ENCODE peak calls at places on chromosome X, in ten cellular contexts. Z, G, D, T, K, P, O, V, L and Y are unnamed samples.

GRCh38 chrX:2679534-2680485 is 11.3 kb upstream of the CD99 start:
- DNase-seq in Z (no peak), G (peak; percentile 57), D (no peak), T (no peak), K (no peak), P (no peak), O (no peak), V (no peak), L (no peak), Y (no peak)

GRCh38 chrX:47239898-47240545 is 7.2 kb downstream of the USP11 start:
- DNase-seq in Z (no peak), G (no peak), D (no peak), T (no peak), K (no peak), P (no peak), O (no peak), V (no peak), L (no peak), Y (no peak)

GRCh38 chrX:141879616-141880015 is 24.1 kb upstream of the MAGEC1 start:
- DNase-seq in Z (no peak), G (no peak), D (no peak), T (no peak), K (peak; percentile 32), P (no peak), O (no peak), V (no peak), L (no peak), Y (no peak)

GRCh38 chrX:129945131-129945530 is 37.3 kb upstream of the BCORL1 start:
- DNase-seq in Z (no peak), G (no peak), D (no peak), T (no peak), K (peak; percentile 9), P (no peak), O (no peak), V (no peak), L (no peak), Y (no peak)

GRCh38 chrX:74249963-74250362 is 54.0 kb upstream of the ZCCHC13 start:
- DNase-seq in Z (no peak), G (peak; percentile 15), D (no peak), T (no peak), K (no peak), P (no peak), O (no peak), V (no peak), L (peak; percentile 55), Y (no peak)

GRCh38 chrX:154804957-154805695 is at the start of gene MPP1:
- DNase-seq in Z (peak; percentile 84), G (peak; percentile 86), D (peak; percentile 18), T (peak; percentile 65), K (peak; percentile 86), P (peak; percentile 68), O (peak; percentile 75), V (peak; percentile 36), L (peak; percentile 81), Y (peak; percentile 74)

GRCh38 chrX:29082558-29082957 is 495.3 kb downstream of the IL1RAPL1 start:
- DNase-seq in Z (no peak), G (no peak), D (no peak), T (no peak), K (no peak), P (no peak), O (no peak), V (peak; percentile 7), L (no peak), Y (no peak)

GRCh38 chrX:70292788-70293187 is 2.9 kb downstream of the KIF4A start:
- DNase-seq in Z (no peak), G (no peak), D (no peak), T (no peak), K (peak; percentile 7), P (no peak), O (no peak), V (no peak), L (no peak), Y (no peak)

GRCh38 chrX:13078739-13079444 is 34.5 kb upstream of the FAM9C start:
- DNase-seq in Z (peak; percentile 41), G (peak; percentile 57), D (no peak), T (no peak), K (no peak), P (no peak), O (peak; percentile 26), V (no peak), L (no peak), Y (no peak)

GRCh38 chrX:45200741-45201234 is at the start of gene DIPK2B:
- DNase-seq in Z (no peak), G (no peak), D (no peak), T (no peak), K (no peak), P (no peak), O (peak; percentile 17), V (no peak), L (no peak), Y (no peak)

GRCh38 chrX:150099316-150099715 is 161.0 kb upstream of the EOLA2 start:
- DNase-seq in Z (no peak), G (no peak), D (no peak), T (no peak), K (no peak), P (no peak), O (no peak), V (no peak), L (no peak), Y (no peak)

GRCh38 chrX:56762220-56762619 is 33.2 kb downstream of the NBDY start:
- DNase-seq in Z (no peak), G (no peak), D (no peak), T (no peak), K (no peak), P (no peak), O (no peak), V (no peak), L (no peak), Y (no peak)
- H3K27ac ChIP-seq in Z (no peak overlapping the region), G (no peak overlapping the region), D (no peak overlapping the region), T (no peak overlapping the region), K (no peak overlapping the region), P (peak overlapping the region; percentile 21), O (no peak overlapping the region), V (peak overlapping the region; percentile 90), L (no peak overlapping the region), Y (no peak overlapping the region)

GRCh38 chrX:155966876-155967275 is 30.6 kb upstream of the IL9R start:
- DNase-seq in Z (peak; percentile 9), G (peak; percentile 35), D (no peak), T (no peak), K (peak; percentile 59), P (no peak), O (no peak), V (peak; percentile 12), L (peak; percentile 2), Y (peak; percentile 35)
- TF ChIP-seq CTCF in Z (peak; percentile 36), G (peak; percentile 48), D (peak; percentile 17), T (peak; percentile 31), K (peak; percentile 83), P (peak; percentile 37), O (no peak), V (peak; percentile 88), L (no peak), Y (peak; percentile 41)

GRCh38 chrX:4710618-4711433 is 997.4 kb upstream of the PRKX start:
- DNase-seq in Z (no peak), G (peak; percentile 76), D (no peak), T (no peak), K (no peak), P (no peak), O (no peak), V (peak; percentile 16), L (no peak), Y (peak; percentile 5)
- H3K27ac ChIP-seq in Z (no peak overlapping the region), G (peak overlapping the region; percentile 93), D (no peak overlapping the region), T (no peak overlapping the region), K (no peak overlapping the region), P (no peak overlapping the region), O (no peak overlapping the region), V (no peak overlapping the region), L (no peak overlapping the region), Y (no peak overlapping the region)

DNA sequence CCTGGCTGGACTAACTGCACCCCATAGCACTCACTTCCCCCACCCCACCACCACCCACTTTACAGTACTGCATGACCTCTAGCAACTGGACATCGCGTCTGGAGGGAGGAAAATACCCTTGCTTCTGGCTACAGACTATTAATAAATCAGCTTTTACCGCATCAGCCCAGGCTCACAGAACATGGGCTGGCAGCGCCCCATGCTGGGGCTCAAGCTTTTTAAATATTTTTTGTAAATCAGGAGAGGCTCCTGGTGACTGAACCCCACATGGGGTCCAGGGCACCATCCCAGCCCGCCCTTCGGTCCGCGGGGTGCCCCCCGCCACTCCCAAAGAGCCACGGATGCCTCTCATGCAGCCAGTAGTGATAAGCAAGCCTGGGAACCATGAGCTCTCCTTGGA is 2.7 kb downstream of the HS6ST2 start:
- DNase-seq in Z (no peak), G (no peak), D (no peak), T (no peak), K (no peak), P (no peak), O (no peak), V (no peak), L (peak; percentile 35), Y (no peak)
- TF ChIP-seq CTCF in Z (no peak), G (peak; percentile 25), D (no peak), T (no peak), K (no peak), P (no peak), O (no peak), V (no peak), L (no peak), Y (no peak)

GRCh38 chrX:7146026-7146702 is 1.3 kb upstream of the STS start:
- DNase-seq in Z (no peak), G (no peak), D (no peak), T (no peak), K (no peak), P (no peak), O (no peak), V (no peak), L (no peak), Y (no peak)

GRCh38 chrX:7147978-7148824 is at the start of gene PUDP:
- DNase-seq in Z (peak; percentile 92), G (peak; percentile 94), D (peak; percentile 55), T (peak; percentile 87), K (peak; percentile 84), P (peak; percentile 87), O (peak; percentile 91), V (no peak), L (peak; percentile 96), Y (peak; percentile 82)

GRCh38 chrX:7147431-7147977 is at the start of gene STS:
- DNase-seq in Z (peak; percentile 52), G (peak; percentile 59), D (no peak), T (peak; percentile 61), K (no peak), P (peak; percentile 35), O (peak; percentile 70), V (no peak), L (peak; percentile 70), Y (no peak)

GRCh38 chrX:7145454-7145853 is 2.1 kb upstream of the STS start:
- DNase-seq in Z (no peak), G (no peak), D (no peak), T (no peak), K (no peak), P (no peak), O (no peak), V (no peak), L (no peak), Y (no peak)

DNA sequence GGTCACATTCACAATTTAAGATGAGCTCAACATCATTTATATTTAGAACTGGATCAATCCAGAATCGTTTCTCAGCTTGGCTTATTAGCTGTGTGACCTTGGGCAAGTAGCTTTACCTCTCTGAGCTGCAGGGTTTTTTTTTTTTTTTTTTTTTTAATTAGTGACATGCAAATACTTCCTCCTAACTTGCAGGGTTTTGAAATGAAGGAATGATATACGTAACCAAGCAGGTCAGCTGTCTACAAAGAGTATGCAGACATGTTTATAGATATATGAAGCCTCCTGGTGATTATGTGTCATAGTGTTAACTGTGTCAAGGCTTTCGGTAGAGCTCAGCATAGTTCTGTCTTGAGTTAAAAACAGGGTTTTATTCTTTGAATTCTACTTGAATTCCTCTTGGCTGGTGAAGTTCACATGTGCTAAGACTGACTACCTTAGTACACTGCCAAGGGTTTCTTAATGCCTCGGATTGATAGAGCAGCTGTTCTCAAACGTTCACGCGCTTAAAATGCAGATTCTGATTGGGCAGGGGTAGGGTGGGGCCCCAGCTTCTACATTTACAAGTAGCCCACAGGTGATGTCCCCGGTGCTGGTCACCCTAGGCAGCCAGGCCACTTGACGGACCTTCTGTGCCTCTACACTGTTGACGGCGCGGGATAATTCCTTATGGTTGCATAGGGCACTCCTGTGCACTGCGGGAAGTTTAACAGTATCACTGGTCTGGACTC is 645 bp upstream of the STS start:
- DNase-seq in Z (peak; percentile 49), G (no peak), D (no peak), T (peak; percentile 14), K (no peak), P (no peak), O (peak; percentile 54), V (no peak), L (no peak), Y (no peak)
- H3K27ac ChIP-seq in Z (peak overlapping the region; percentile 94), G (peak overlapping the region; percentile 97), D (no peak overlapping the region), T (peak overlapping the region; percentile 91), K (peak overlapping the region; percentile 68), P (peak overlapping the region; percentile 65), O (peak overlapping the region; percentile 96), V (peak overlapping the region; percentile 87), L (no peak overlapping the region), Y (peak overlapping the region; percentile 79)